ENCODE peak calls at places on chromosome 18, in six cellular contexts. Z is Calu3, E is psoas muscle, Y is cardiac muscle cell, G is mucosa of descending colon, T is GM23338. X is an unnamed sample.

GRCh38 chr18:25896178-25896780 is 194.1 kb downstream of the SS18 start:
- DNase-seq in T (peak), Z (peak), E (no peak), G (no peak), Y (peak), X (no peak)

GRCh38 chr18:31103423-31103822 is 1.2 kb upstream of the DSC2 start:
- DNase-seq in Y (no peak), T (no peak), Z (no peak), G (no peak), E (no peak), X (no peak)

GRCh38 chr18:32093106-32093511 is 1.4 kb downstream of the RNF138 start:
- DNase-seq in G (peak), Y (peak), E (peak), T (peak), Z (peak), X (peak)

GRCh38 chr18:2654105-2654827 is 1.3 kb upstream of the SMCHD1 start:
- DNase-seq in G (no peak), Z (no peak), E (no peak), T (peak), Y (no peak), X (no peak)

GRCh38 chr18:74531043-74531442 is 3.3 kb upstream of the CNDP1 start:
- DNase-seq in Y (no peak), G (peak), E (no peak), T (no peak), Z (no peak), X (no peak)

GRCh38 chr18:56962322-56962721 is 184.6 kb upstream of the BOD1L2 start:
- DNase-seq in Z (no peak), Y (no peak), E (no peak), G (no peak), T (no peak), X (no peak)

GRCh38 chr18:30889582-30890301 is 152.8 kb downstream of the DSC3 start:
- DNase-seq in E (no peak), Z (peak), G (no peak), T (peak), Y (peak), X (peak)

GRCh38 chr18:23037646-23038045 is 97.6 kb upstream of the CABLES1 start:
- DNase-seq in G (no peak), T (peak), Z (no peak), E (no peak), Y (no peak), X (no peak)

GRCh38 chr18:72444756-72445155 is 99.4 kb downstream of the CBLN2 start:
- DNase-seq in G (no peak), T (peak), Y (no peak), E (no peak), Z (no peak), X (no peak)

GRCh38 chr18:13216732-13217465 is 1.7 kb upstream of the LDLRAD4 start:
- DNase-seq in Y (peak), G (peak), Z (peak), E (peak), T (peak), X (no peak)

GRCh38 chr18:48923746-48924580 is 26.8 kb downstream of the SMAD7 start:
- DNase-seq in Y (no peak), E (no peak), Z (no peak), G (no peak), T (no peak), X (no peak)

GRCh38 chr18:50695431-50696176 is 124.2 kb downstream of the MRO start:
- DNase-seq in G (no peak), Y (peak), E (no peak), Z (no peak), T (no peak), X (no peak)

DNA sequence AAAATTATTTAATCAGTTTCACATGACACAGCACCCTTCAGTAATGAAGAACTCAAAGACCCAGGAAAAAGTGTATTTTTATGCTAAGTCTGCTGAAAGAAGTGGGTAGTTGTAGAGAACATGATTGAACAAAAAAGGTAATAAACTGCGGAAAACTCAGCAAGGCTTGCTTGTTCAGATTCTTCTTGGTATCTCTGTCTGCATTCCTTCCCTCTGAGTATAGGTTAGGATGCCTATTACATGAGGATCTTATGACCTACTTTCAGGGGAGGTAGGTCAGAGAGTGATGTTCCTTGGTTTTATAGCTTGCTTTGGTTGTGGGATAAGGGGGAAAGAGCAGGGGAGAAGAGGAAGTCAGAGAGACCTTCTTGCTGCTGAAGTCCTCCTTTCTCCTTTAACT is 342.2 kb upstream of the DLGAP1 start:
- DNase-seq in E (no peak), G (no peak), Z (no peak), Y (no peak), T (no peak), X (no peak)
- TF ChIP-seq CTCF in E (no peak), G (no peak), Z (no peak), Y (no peak), T (no peak), X (no peak)

GRCh38 chr18:44927127-44927849 is 246.6 kb downstream of the SETBP1 start:
- DNase-seq in G (no peak), Y (no peak), Z (no peak), E (no peak), T (no peak), X (no peak)
- TF ChIP-seq CTCF in G (no peak), Y (no peak), Z (no peak), E (no peak), T (no peak), X (no peak)

GRCh38 chr18:35041752-35042379 is 653 bp downstream of the MAPRE2 start:
- DNase-seq in Z (peak), T (no peak), Y (peak), E (no peak), G (no peak), X (no peak)
- TF ChIP-seq CTCF in Z (no peak), T (no peak), Y (no peak), E (no peak), G (no peak), X (no peak)

DNA sequence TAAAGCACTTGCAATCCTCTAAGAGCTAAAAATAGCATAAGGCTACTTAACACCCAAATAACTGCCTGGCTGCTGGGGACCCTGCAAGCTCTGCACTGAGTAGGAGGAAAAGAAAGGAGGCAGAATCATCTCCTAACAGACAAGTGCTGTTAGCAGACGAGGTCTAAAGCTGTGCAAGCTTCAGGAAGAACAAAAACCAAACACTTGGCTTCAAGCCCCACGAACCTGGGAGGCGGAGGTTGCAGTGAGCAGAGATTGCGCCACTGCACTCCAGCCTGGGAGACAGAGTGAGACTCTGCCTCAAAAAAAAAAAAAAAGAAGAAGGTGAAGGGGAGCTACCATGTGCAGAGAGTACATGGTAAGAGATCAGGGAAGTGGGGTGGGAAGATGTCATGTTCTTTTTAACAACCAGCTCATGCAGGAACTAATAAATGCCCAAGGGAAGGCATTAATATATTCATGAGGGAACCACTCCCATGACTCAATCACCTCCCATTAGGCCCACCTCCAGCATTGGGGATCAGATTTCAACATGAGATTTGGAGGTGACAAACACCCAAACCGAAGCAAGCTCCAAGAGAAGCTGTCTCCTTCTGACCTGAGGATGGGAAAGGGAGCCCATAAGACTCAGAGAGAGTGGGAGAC is 28.8 kb upstream of the INO80C start:
- DNase-seq in G (no peak), Z (no peak), Y (peak), T (peak), E (no peak), X (no peak)
- TF ChIP-seq CTCF in G (no peak), Z (no peak), Y (no peak), T (no peak), E (no peak), X (no peak)

GRCh38 chr18:5603153-5603552 is 59.4 kb upstream of the EPB41L3 start:
- DNase-seq in Y (no peak), Z (no peak), G (no peak), T (no peak), E (no peak), X (no peak)
- TF ChIP-seq CTCF in Y (no peak), Z (no peak), G (no peak), T (no peak), E (no peak), X (no peak)

DNA sequence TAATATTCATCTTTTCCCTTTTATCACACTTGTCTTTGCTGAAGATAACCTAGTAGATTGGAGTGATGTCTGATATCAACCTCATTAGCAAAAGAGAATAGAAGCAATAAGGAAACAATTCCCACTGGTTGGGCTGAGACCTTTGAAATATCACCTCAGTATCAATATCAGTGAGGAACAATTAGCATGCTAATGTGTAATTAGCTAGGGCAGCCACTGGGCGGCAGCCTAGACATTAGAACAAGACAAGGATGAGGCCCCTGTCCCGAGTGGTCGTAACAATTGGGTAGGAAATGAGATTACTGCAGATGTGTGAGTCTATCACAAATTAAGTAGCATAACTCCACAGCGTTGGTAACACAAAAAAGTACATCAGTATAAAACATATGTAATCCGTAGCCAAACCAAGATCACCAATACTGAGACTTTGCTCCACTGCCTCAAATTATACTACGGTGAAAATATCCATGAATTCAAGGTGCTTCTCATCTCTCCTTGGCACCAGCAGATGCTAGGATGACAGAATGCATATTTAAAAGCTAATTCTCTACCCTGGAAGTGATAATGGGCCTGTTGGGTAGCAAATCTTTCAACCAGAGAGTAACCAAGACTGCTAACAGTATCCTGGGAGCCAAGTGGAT is 99.1 kb downstream of the ALPK2 start:
- DNase-seq in T (peak), G (peak), Y (peak), Z (peak), E (peak), X (no peak)
- TF ChIP-seq CTCF in T (peak), G (peak), Y (peak), Z (peak), E (peak), X (peak)

DNA sequence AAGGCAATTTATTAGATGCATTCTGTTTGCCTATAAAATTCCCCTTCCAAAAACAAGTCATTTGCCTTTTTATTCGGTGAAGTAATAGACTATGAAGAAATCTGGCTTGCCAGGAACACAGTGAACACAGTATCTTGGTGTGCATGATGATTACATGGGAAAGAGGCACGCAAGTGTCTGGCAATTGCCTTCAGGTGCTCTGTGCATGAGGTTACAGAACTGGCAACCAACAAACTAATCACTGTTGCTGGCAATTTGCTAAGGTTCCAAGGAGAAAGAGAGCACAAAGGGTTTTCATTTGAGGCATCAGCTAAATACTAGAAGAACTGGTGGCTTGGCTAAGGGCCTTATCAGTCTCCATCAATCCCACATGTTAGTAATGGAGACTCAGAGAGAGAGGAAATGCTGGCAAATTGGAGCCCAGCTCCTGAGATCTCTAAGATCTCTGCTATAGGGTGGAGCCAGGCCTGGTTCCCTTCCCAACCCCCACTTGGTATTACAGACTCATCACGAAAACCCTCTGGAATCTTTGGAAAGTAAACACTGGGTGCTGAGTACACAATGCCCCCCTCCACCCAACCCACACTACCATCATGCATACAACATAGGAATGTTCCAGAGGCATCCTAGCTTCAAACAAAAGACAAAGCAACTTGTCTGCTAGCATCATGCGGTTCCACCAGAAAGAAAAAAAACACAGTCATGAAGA is 10.4 kb downstream of the RNF152 start:
- DNase-seq in Z (no peak), G (no peak), E (no peak), T (peak), Y (no peak), X (no peak)
- TF ChIP-seq CTCF in Z (no peak), G (no peak), E (no peak), T (no peak), Y (no peak), X (no peak)

X was measured in dorsolateral prefrontal cortex.